ENCODE peak calls at places on chromosomes 13 and 19, in six cellular contexts. X is endothelial cell; P is NCI-H510A; F is activated CD8-positive, alpha-beta T cell treated with anti-CD3 and anti-CD28 coated beads for 36 hours; G is left lung; D is fibroblast of mammary gland. R is an unnamed sample.

GRCh38 chr19:1068111-1069001 is 1.4 kb downstream of the ARHGAP45 start:
- DNase-seq in G (peak), D (no peak), P (no peak), X (no peak), F (peak), R (peak)

GRCh38 chr13:101785858-101786257 is 333.4 kb downstream of the ITGBL1 start:
- DNase-seq in X (peak), G (no peak), D (peak), F (peak), P (peak), R (no peak)

GRCh38 chr19:3743486-3743885 is 18.0 kb downstream of the APBA3 start:
- DNase-seq in D (peak), F (no peak), X (no peak), P (no peak), G (no peak), R (no peak)

GRCh38 chr19:35744688-35745327 is 410 bp downstream of the U2AF1L4 start:
- DNase-seq in D (peak), P (peak), F (peak), G (peak), X (peak), R (peak)

GRCh38 chr13:100443998-100444328 is 144.6 kb downstream of the GGACT start:
- DNase-seq in G (no peak), X (no peak), P (no peak), D (no peak), F (no peak), R (no peak)

GRCh38 chr19:18063463-18063862 is 23.3 kb downstream of the IL12RB1 start:
- DNase-seq in F (no peak), X (peak), G (no peak), D (no peak), P (no peak), R (no peak)

GRCh38 chr13:109255457-109255856 is 530.9 kb downstream of the IRS2 start:
- DNase-seq in X (no peak), G (no peak), P (no peak), F (no peak), D (no peak), R (no peak)

GRCh38 chr13:73224708-73225107 is 165.9 kb downstream of the KLF5 start:
- DNase-seq in G (no peak), F (no peak), D (peak), X (no peak), P (no peak), R (no peak)

GRCh38 chr19:55106591-55106990 is 10.8 kb downstream of the PPP1R12C start:
- DNase-seq in X (no peak), G (no peak), F (no peak), P (no peak), D (no peak), R (no peak)

GRCh38 chr13:35474551-35474950 is 1.9 kb downstream of the MAB21L1 start:
- DNase-seq in X (peak), G (no peak), D (peak), F (no peak), P (no peak), R (no peak)

GRCh38 chr13:37959284-37959683 is 89.7 kb upstream of the TRPC4 start:
- DNase-seq in F (no peak), X (no peak), D (no peak), P (no peak), G (no peak), R (no peak)

GRCh38 chr13:44417446-44417845 is 43.8 kb downstream of the SERP2 start:
- DNase-seq in F (no peak), D (no peak), P (no peak), X (no peak), G (no peak), R (peak)

GRCh38 chr13:35016362-35017148 is 74.5 kb downstream of the NBEA start:
- DNase-seq in F (no peak), G (no peak), P (no peak), D (no peak), X (no peak), R (no peak)

GRCh38 chr13:114097893-114098688 is 34.3 kb downstream of the RASA3 start:
- DNase-seq in G (peak), P (no peak), D (no peak), F (no peak), X (no peak), R (peak)

GRCh38 chr19:29376855-29377354 is 148.9 kb upstream of the VSTM2B start:
- DNase-seq in X (no peak), D (no peak), P (no peak), G (no peak), F (no peak), R (no peak)

GRCh38 chr19:4877753-4878490 is 10.5 kb upstream of the PLIN3 start:
- DNase-seq in P (no peak), X (no peak), F (no peak), D (no peak), G (no peak), R (peak)

GRCh38 chr13:110566201-110566600 is 4.7 kb upstream of the RAB20 start:
- DNase-seq in G (no peak), P (no peak), F (no peak), X (no peak), D (no peak), R (no peak)

GRCh38 chr19:50319156-50319555 is 10.0 kb downstream of the KCNC3 start:
- DNase-seq in D (no peak), F (no peak), G (no peak), P (no peak), X (no peak), R (no peak)

GRCh38 chr19:43784981-43785808 is 4.4 kb upstream of the KCNN4 start:
- DNase-seq in F (peak), D (peak), P (no peak), G (peak), X (peak), R (peak)

GRCh38 chr19:38274734-38275133 is 10.4 kb downstream of the SPINT2 start:
- DNase-seq in G (peak), X (no peak), D (no peak), F (no peak), P (no peak), R (no peak)

GRCh38 chr13:106566682-106567420 is 1.1 kb downstream of the ARGLU1 start:
- DNase-seq in X (peak), P (peak), F (peak), G (peak), D (peak), R (no peak)

GRCh38 chr19:4171676-4172075 is 10.7 kb downstream of the SIRT6 start:
- DNase-seq in P (no peak), G (no peak), X (no peak), D (no peak), F (no peak), R (no peak)

GRCh38 chr13:74573654-74574053 is 439.4 kb upstream of the KLF12 start:
- DNase-seq in X (peak), G (no peak), D (no peak), F (peak), P (no peak), R (no peak)